ENCODE peak calls at places on chromosome 10, in seven cellular contexts. L, K, E, Z, Q, D and X are unnamed samples.

GRCh38 chr10:89702121-89702480 is 711 bp downstream of the KIF20B start:
- DNase-seq in Z (peak; percentile 28), Q (peak; percentile 37), L (no peak), E (no peak), K (peak; percentile 12), D (no peak), X (no peak)

GRCh38 chr10:3080608-3081007 is 13.3 kb downstream of the PFKP start:
- DNase-seq in Q (no peak), K (no peak), E (no peak), L (no peak), Z (no peak), D (no peak), X (no peak)

GRCh38 chr10:126247454-126247975 is 140.8 kb downstream of the ADAM12 start:
- DNase-seq in Z (peak; percentile 97), K (peak; percentile 96), Q (peak; percentile 96), D (peak; percentile 99), E (peak; percentile 75), L (peak; percentile 99), X (peak; percentile 99)

GRCh38 chr10:97179731-97180366 is 5.9 kb downstream of the SLIT1 start:
- DNase-seq in K (no peak), E (no peak), Q (no peak), Z (peak; percentile 18), D (no peak), L (no peak), X (no peak)

GRCh38 chr10:58305821-58306220 is 29.0 kb upstream of the UBE2D1 start:
- DNase-seq in K (no peak), Z (no peak), E (no peak), L (no peak), D (no peak), Q (no peak), X (no peak)

GRCh38 chr10:46301056-46301645 is 14.4 kb downstream of the ANTXRL start:
- DNase-seq in Q (no peak), E (no peak), K (no peak), D (no peak), Z (no peak), L (no peak), X (no peak)

GRCh38 chr10:23319835-23320234 is 24.8 kb downstream of the C10orf67 start:
- DNase-seq in Q (no peak), D (no peak), E (no peak), K (no peak), L (no peak), Z (no peak), X (no peak)

GRCh38 chr10:86876748-86877147 is 80.7 kb downstream of the MMRN2 start:
- DNase-seq in K (peak; percentile 89), L (peak; percentile 25), D (peak; percentile 71), E (no peak), Z (peak; percentile 15), Q (no peak), X (peak; percentile 77)

GRCh38 chr10:132875435-132875834 is 66.9 kb downstream of the CFAP46 start:
- DNase-seq in D (no peak), Z (no peak), Q (no peak), L (no peak), K (no peak), E (no peak), X (no peak)

GRCh38 chr10:13311177-13311575 is 11.3 kb upstream of the PHYH start:
- DNase-seq in Z (no peak), L (no peak), K (no peak), Q (no peak), E (no peak), D (peak; percentile 62), X (no peak)

GRCh38 chr10:30742471-30742870 is 112.9 kb upstream of the LYZL2 start:
- DNase-seq in Q (no peak), L (no peak), K (no peak), Z (no peak), D (no peak), E (no peak), X (no peak)

GRCh38 chr10:98587156-98587555 is 140.4 kb upstream of the HPS1 start:
- DNase-seq in Q (no peak), D (no peak), L (no peak), E (no peak), Z (peak; percentile 24), K (no peak), X (no peak)

GRCh38 chr10:16360001-16360400 is 76.8 kb upstream of the PTER start:
- DNase-seq in L (no peak), K (no peak), Q (no peak), E (no peak), D (no peak), Z (no peak), X (no peak)